ENCODE peak calls at places on chromosomes 7 and 10, in eight cellular contexts. One of them, this sample, is unnamed. For H3K36me3, the result is how much of the 10 kb centered on the place peaks cover.

GRCh38 chr10:35063837-35064454 is 26.2 kb downstream of the CUL2 start:
- DNase-seq in heart right ventricle: no peak
- DNase-seq in neural progenitor cell: no peak
- DNase-seq in tibial artery: no peak
- DNase-seq in CD8-positive, alpha-beta T cell: no peak
- DNase-seq in SK-N-SH: no peak
- DNase-seq in sigmoid colon: no peak
- DNase-seq in transverse colon: no peak
- DNase-seq in this sample: no peak

GRCh38 chr10:78600740-78601139 is 468.0 kb upstream of the ZMIZ1 start:
- DNase-seq in sigmoid colon: no peak
- DNase-seq in SK-N-SH: no peak
- DNase-seq in tibial artery: no peak
- DNase-seq in neural progenitor cell: no peak
- DNase-seq in CD8-positive, alpha-beta T cell: no peak
- DNase-seq in heart right ventricle: no peak
- DNase-seq in transverse colon: peak
- DNase-seq in this sample: no peak

GRCh38 chr10:2856598-2856997 is 210.8 kb upstream of the PFKP start:
- DNase-seq in tibial artery: no peak
- DNase-seq in heart right ventricle: no peak
- DNase-seq in SK-N-SH: no peak
- DNase-seq in transverse colon: no peak
- DNase-seq in CD8-positive, alpha-beta T cell: no peak
- DNase-seq in neural progenitor cell: no peak
- DNase-seq in sigmoid colon: no peak
- DNase-seq in this sample: no peak

GRCh38 chr10:112624546-112625048 is 177.6 kb downstream of the VTI1A start:
- DNase-seq in heart right ventricle: no peak
- DNase-seq in SK-N-SH: no peak
- DNase-seq in transverse colon: no peak
- DNase-seq in neural progenitor cell: no peak
- DNase-seq in sigmoid colon: no peak
- DNase-seq in CD8-positive, alpha-beta T cell: no peak
- DNase-seq in tibial artery: no peak
- DNase-seq in this sample: no peak

GRCh38 chr7:3244241-3244814 is 56.7 kb upstream of the SDK1 start:
- DNase-seq in heart right ventricle: no peak
- DNase-seq in transverse colon: no peak
- DNase-seq in CD8-positive, alpha-beta T cell: no peak
- DNase-seq in sigmoid colon: no peak
- DNase-seq in tibial artery: no peak
- DNase-seq in neural progenitor cell: no peak
- DNase-seq in SK-N-SH: peak
- DNase-seq in this sample: no peak

GRCh38 chr7:16627236-16627635 is 18.3 kb downstream of the ANKMY2 start:
- DNase-seq in tibial artery: no peak
- DNase-seq in heart right ventricle: no peak
- DNase-seq in SK-N-SH: no peak
- DNase-seq in transverse colon: no peak
- DNase-seq in neural progenitor cell: no peak
- DNase-seq in CD8-positive, alpha-beta T cell: no peak
- DNase-seq in sigmoid colon: no peak
- DNase-seq in this sample: no peak

GRCh38 chr10:17144032-17144431 is 14.4 kb upstream of the CUBN start:
- DNase-seq in neural progenitor cell: no peak
- DNase-seq in transverse colon: no peak
- DNase-seq in SK-N-SH: no peak
- DNase-seq in sigmoid colon: no peak
- DNase-seq in heart right ventricle: no peak
- DNase-seq in tibial artery: no peak
- DNase-seq in CD8-positive, alpha-beta T cell: no peak
- DNase-seq in this sample: no peak

GRCh38 chr7:43791-44540 is 148.4 kb upstream of the FAM20C start:
- DNase-seq in transverse colon: peak
- DNase-seq in heart right ventricle: no peak
- DNase-seq in tibial artery: peak
- DNase-seq in CD8-positive, alpha-beta T cell: no peak
- DNase-seq in SK-N-SH: no peak
- DNase-seq in sigmoid colon: no peak
- DNase-seq in neural progenitor cell: no peak
- DNase-seq in this sample: no peak

GRCh38 chr7:44798649-44799275 is 2.3 kb downstream of the PPIA start:
- DNase-seq in sigmoid colon: no peak
- DNase-seq in transverse colon: no peak
- DNase-seq in SK-N-SH: no peak
- DNase-seq in tibial artery: no peak
- DNase-seq in neural progenitor cell: no peak
- DNase-seq in CD8-positive, alpha-beta T cell: no peak
- DNase-seq in heart right ventricle: no peak
- DNase-seq in this sample: no peak

GRCh38 chr7:73770002-73770859 is at the start of gene CLDN3:
- DNase-seq in transverse colon: peak
- DNase-seq in heart right ventricle: no peak
- DNase-seq in tibial artery: no peak
- DNase-seq in neural progenitor cell: peak
- DNase-seq in SK-N-SH: peak
- DNase-seq in CD8-positive, alpha-beta T cell: no peak
- DNase-seq in sigmoid colon: no peak
- DNase-seq in this sample: no peak

GRCh38 chr7:151486074-151486473 is 33.6 kb downstream of the RHEB start:
- DNase-seq in sigmoid colon: no peak
- DNase-seq in neural progenitor cell: no peak
- DNase-seq in SK-N-SH: no peak
- DNase-seq in tibial artery: no peak
- DNase-seq in heart right ventricle: no peak
- DNase-seq in CD8-positive, alpha-beta T cell: no peak
- DNase-seq in transverse colon: no peak
- DNase-seq in this sample: no peak
- H3K36me3 ChIP-seq in sigmoid colon: half or more
- H3K36me3 ChIP-seq in neural progenitor cell: under half
- H3K36me3 ChIP-seq in SK-N-SH: half or more
- H3K36me3 ChIP-seq in tibial artery: under half
- H3K36me3 ChIP-seq in heart right ventricle: under half
- H3K36me3 ChIP-seq in CD8-positive, alpha-beta T cell: under half
- H3K36me3 ChIP-seq in transverse colon: under half
- H3K36me3 ChIP-seq in this sample: under half

DNA sequence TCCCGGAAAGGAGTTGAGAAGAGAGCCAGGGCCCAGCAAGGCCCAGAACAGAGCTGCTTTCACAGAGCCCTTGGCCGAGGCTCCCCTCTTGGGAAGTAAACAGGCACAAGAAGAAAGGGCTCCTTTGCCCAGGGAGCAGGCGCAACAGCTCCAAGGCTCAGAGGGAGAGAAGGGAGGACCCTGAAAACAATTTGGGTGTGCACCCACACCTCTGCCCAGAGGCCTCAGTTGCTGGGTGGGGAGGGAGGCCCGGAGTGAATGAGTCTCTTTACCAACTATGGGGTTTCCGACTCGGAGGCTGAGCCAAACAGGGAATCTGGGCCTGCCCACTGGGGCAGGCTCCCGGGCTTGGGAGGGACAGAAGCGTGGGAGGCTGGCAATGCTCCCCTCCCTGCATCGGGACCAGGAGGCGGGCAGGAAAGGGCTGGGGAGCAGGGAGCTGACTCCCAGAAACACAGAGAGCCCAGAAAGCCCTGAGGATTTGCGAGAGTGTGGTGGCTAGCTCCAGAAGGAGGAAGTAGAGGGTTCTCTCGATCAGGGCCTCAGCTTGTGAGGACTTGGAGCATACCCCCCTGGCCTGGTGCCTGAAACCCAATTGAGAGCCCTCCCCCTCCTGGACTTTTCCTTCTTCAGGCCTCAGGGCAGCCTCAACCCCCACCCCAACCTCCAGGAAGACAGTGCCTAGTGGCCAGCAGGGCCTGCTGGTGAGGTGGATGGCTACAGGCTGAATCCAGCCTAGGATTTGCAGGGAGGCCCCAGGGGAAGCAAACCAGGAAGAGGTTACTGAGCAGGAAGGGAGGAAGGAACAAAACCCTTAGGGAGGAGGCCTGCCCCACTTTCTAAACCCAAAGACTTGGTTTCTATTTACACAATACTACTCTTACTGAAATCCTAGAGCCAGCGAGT is 6.2 kb downstream of the C10orf105 start:
- DNase-seq in transverse colon: peak
- DNase-seq in heart right ventricle: peak
- DNase-seq in neural progenitor cell: no peak
- DNase-seq in SK-N-SH: no peak
- DNase-seq in CD8-positive, alpha-beta T cell: no peak
- DNase-seq in tibial artery: peak
- DNase-seq in sigmoid colon: peak
- DNase-seq in this sample: no peak
- TF ChIP-seq CTCF in transverse colon: no peak
- TF ChIP-seq CTCF in heart right ventricle: peak
- TF ChIP-seq CTCF in neural progenitor cell: no peak
- TF ChIP-seq CTCF in SK-N-SH: no peak
- TF ChIP-seq CTCF in CD8-positive, alpha-beta T cell: no peak
- TF ChIP-seq CTCF in tibial artery: no peak
- TF ChIP-seq CTCF in sigmoid colon: no peak
- TF ChIP-seq CTCF in this sample: no peak

DNA sequence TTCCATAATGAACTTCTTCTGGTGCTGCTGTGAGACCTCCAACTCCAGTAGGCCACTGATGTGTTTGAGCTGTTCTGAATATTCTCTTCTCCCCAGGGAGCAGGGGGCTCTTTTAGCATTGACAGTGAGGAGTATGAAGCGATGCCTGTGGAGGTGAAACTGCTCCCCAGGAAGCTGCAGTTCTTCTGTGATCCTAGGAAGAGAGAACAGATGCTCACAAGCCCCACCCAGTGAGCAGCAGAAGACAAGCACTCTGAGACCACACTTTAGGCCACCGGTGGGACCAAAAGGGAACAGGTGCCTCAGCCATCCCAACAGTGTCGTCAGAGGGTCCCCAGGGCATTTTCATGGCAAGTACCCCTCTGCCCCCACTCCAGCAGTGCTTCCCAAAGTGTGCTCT is 49.3 kb downstream of the DENND11 start:
- DNase-seq in sigmoid colon: no peak
- DNase-seq in SK-N-SH: no peak
- DNase-seq in transverse colon: no peak
- DNase-seq in heart right ventricle: no peak
- DNase-seq in tibial artery: peak
- DNase-seq in neural progenitor cell: no peak
- DNase-seq in CD8-positive, alpha-beta T cell: no peak
- DNase-seq in this sample: no peak
- H3K36me3 ChIP-seq in sigmoid colon: under half
- H3K36me3 ChIP-seq in SK-N-SH: under half
- H3K36me3 ChIP-seq in transverse colon: under half
- H3K36me3 ChIP-seq in heart right ventricle: under half
- H3K36me3 ChIP-seq in tibial artery: under half
- H3K36me3 ChIP-seq in neural progenitor cell: under half
- H3K36me3 ChIP-seq in CD8-positive, alpha-beta T cell: under half
- H3K36me3 ChIP-seq in this sample: under half

GRCh38 chr7:18167815-18168214 is 140.2 kb upstream of the PRPS1L1 start:
- DNase-seq in neural progenitor cell: no peak
- DNase-seq in SK-N-SH: no peak
- DNase-seq in heart right ventricle: no peak
- DNase-seq in tibial artery: no peak
- DNase-seq in sigmoid colon: no peak
- DNase-seq in CD8-positive, alpha-beta T cell: no peak
- DNase-seq in transverse colon: no peak
- DNase-seq in this sample: no peak
- TF ChIP-seq CTCF in neural progenitor cell: no peak
- TF ChIP-seq CTCF in SK-N-SH: no peak
- TF ChIP-seq CTCF in heart right ventricle: no peak
- TF ChIP-seq CTCF in tibial artery: no peak
- TF ChIP-seq CTCF in sigmoid colon: no peak
- TF ChIP-seq CTCF in CD8-positive, alpha-beta T cell: no peak
- TF ChIP-seq CTCF in transverse colon: no peak
- TF ChIP-seq CTCF in this sample: no peak

DNA sequence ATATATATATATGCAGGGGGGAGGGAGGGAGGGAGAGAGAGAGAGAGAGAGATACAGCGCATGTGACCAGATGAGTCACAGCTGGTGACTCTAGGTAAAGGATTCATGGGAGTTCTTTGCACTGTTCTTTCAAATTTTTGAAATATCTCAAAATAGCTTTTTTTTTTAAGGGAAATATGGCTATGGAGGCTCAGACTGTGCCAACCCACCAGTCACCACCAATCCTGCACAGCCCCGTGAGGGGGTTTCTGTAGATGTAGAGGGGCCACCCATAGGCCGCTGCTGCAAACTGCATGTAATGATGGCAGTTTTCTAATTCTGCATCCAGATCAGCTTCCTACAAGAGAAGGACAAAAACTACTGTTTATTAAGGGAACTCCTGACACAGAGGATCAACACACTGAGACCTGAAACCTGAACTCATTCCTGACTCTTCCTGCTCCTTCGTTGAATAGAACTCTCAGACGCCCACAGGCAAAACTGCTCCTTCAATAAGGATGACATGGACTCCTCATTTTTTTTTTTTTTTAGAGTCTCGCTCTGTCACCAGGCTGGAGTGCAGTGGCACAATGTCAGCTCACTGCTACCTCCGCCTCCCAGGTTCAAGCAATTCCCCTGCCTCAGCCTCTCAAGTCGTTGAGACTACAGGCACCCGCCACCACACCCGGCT is 17.3 kb downstream of the DAGLB start:
- DNase-seq in sigmoid colon: no peak
- DNase-seq in transverse colon: no peak
- DNase-seq in neural progenitor cell: no peak
- DNase-seq in heart right ventricle: no peak
- DNase-seq in CD8-positive, alpha-beta T cell: no peak
- DNase-seq in SK-N-SH: peak
- DNase-seq in tibial artery: no peak
- DNase-seq in this sample: no peak
- H3K36me3 ChIP-seq in sigmoid colon: half or more
- H3K36me3 ChIP-seq in transverse colon: under half
- H3K36me3 ChIP-seq in neural progenitor cell: under half
- H3K36me3 ChIP-seq in heart right ventricle: under half
- H3K36me3 ChIP-seq in CD8-positive, alpha-beta T cell: under half
- H3K36me3 ChIP-seq in SK-N-SH: half or more
- H3K36me3 ChIP-seq in tibial artery: under half
- H3K36me3 ChIP-seq in this sample: under half

DNA sequence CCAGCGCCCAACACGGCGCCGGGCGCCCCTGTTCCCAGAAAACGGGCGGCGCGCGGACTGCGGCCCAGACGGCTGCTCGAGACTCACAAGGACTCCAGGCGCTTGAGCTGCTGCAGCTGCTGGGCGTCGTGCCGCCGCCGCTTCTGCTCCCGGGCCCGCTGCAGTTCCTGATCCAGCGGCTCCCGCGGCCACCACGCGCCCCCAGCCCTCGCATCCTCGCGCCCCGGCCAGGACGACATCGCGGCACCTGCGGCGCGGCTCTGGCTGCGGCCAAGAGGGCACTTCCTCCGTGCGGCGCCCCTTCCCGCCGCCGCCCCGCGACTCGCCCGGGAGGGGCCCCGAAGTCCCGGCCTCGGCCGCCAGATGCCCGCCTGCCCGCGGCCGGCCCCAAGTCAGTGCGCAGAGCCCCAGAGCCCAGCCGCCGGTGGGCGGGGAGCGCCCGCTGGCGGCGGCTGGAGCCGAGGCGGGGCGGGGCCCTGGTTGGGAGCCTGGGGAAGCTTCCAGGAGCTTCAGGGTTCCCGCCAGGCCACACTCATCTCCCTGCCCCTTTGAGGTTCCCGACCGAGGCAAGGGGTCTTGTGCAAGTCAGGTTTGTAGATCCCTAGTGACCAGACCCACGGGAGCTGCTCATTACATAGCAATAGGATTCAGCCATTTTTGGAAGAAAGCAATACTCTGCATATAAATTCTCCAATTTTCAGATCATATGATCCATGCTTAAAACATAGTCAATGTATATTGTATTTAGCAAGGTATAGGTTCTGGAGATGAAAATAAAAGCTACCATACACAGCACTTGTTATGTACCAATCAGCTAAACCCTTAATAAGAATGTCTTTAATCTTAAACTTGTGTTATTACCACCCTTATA is 14.2 kb upstream of the FKBP9 start:
- DNase-seq in sigmoid colon: peak
- DNase-seq in tibial artery: peak
- DNase-seq in transverse colon: peak
- DNase-seq in heart right ventricle: peak
- DNase-seq in SK-N-SH: peak
- DNase-seq in CD8-positive, alpha-beta T cell: peak
- DNase-seq in neural progenitor cell: peak
- DNase-seq in this sample: no peak
- TF ChIP-seq CTCF in sigmoid colon: peak
- TF ChIP-seq CTCF in tibial artery: peak
- TF ChIP-seq CTCF in transverse colon: peak
- TF ChIP-seq CTCF in heart right ventricle: peak
- TF ChIP-seq CTCF in SK-N-SH: peak
- TF ChIP-seq CTCF in CD8-positive, alpha-beta T cell: peak
- TF ChIP-seq CTCF in neural progenitor cell: peak
- TF ChIP-seq CTCF in this sample: peak

This sample was measured in esophagus squamous epithelium.